ENCODE peak calls at places on chromosomes 3 and 15, in ten cellular contexts. H, C, U, B, P, T, N, F, G and Q are unnamed samples.
A peak's percentile ranks its signal among the peaks of the same experiment; 100 is the strongest.

GRCh38 chr3:47825590-47825989 is 22.7 kb downstream of the DHX30 start:
- DNase-seq in H (no peak), C (no peak), U (no peak), B (no peak), P (no peak), T (no peak), N (no peak), F (no peak), G (no peak), Q (no peak)

GRCh38 chr3:46705022-46705530 is 3.9 kb downstream of the TMIE start:
- DNase-seq in H (peak; percentile 82), C (peak; percentile 66), U (peak; percentile 73), B (peak; percentile 74), P (peak; percentile 79), T (peak; percentile 42), N (peak; percentile 45), F (peak; percentile 69), G (peak; percentile 29), Q (no peak)

GRCh38 chr15:51757463-51757862 is 6.1 kb downstream of the TMOD2 start:
- DNase-seq in H (no peak), C (no peak), U (no peak), B (no peak), P (no peak), T (no peak), N (no peak), F (no peak), G (no peak), Q (no peak)

GRCh38 chr3:134511500-134511899 is 25.6 kb downstream of the CEP63 start:
- DNase-seq in H (no peak), C (no peak), U (no peak), B (no peak), P (no peak), T (no peak), N (no peak), F (no peak), G (no peak), Q (no peak)

GRCh38 chr15:55897560-55898336 is 95.7 kb downstream of the NEDD4 start:
- DNase-seq in H (peak; percentile 63), C (peak; percentile 52), U (no peak), B (no peak), P (peak; percentile 80), T (no peak), N (peak; percentile 64), F (peak; percentile 44), G (no peak), Q (no peak)

GRCh38 chr15:58873267-58873666 is 60.2 kb downstream of the SLTM start:
- DNase-seq in H (peak; percentile 58), C (peak; percentile 22), U (no peak), B (no peak), P (peak; percentile 33), T (no peak), N (no peak), F (no peak), G (no peak), Q (no peak)

GRCh38 chr3:10596746-10597448 is 91.5 kb upstream of the ATP2B2 start:
- DNase-seq in H (no peak), C (no peak), U (no peak), B (no peak), P (no peak), T (no peak), N (no peak), F (no peak), G (no peak), Q (no peak)

GRCh38 chr3:15205934-15206661 is at the start of gene CAPN7:
- DNase-seq in H (peak; percentile 96), C (peak; percentile 88), U (peak; percentile 92), B (peak; percentile 90), P (peak; percentile 96), T (peak; percentile 89), N (no peak), F (no peak), G (no peak), Q (no peak)